ENCODE peak calls at places on chromosomes 1 and 21, in eight cellular contexts. One of them, this sample, is unnamed.

GRCh38 chr1:6868371-6869001 is 83.2 kb downstream of the CAMTA1 start:
- DNase-seq in GM04503: no peak
- DNase-seq in SHP77: no peak
- DNase-seq in endodermal cell: no peak
- DNase-seq in stimulated activated CD8-positive, alpha-beta memory T cell treated with anti-CD3 and anti-CD28 coated beads, Interleukin-4, amount 100 ng/mL, for 24 hours: no peak
- DNase-seq in germinal center: no peak
- DNase-seq in NCI-H460: no peak
- DNase-seq in GM12865: peak
- DNase-seq in this sample: no peak

GRCh38 chr1:152052606-152053005 is 15.8 kb upstream of the S100A11 start:
- DNase-seq in GM04503: no peak
- DNase-seq in SHP77: peak
- DNase-seq in endodermal cell: peak
- DNase-seq in stimulated activated CD8-positive, alpha-beta memory T cell treated with anti-CD3 and anti-CD28 coated beads, Interleukin-4, amount 100 ng/mL, for 24 hours: peak
- DNase-seq in germinal center: peak
- DNase-seq in NCI-H460: peak
- DNase-seq in GM12865: peak
- DNase-seq in this sample: peak

GRCh38 chr1:2554621-2555387 is 1.4 kb upstream of the TNFRSF14 start:
- DNase-seq in GM04503: no peak
- DNase-seq in SHP77: no peak
- DNase-seq in endodermal cell: peak
- DNase-seq in stimulated activated CD8-positive, alpha-beta memory T cell treated with anti-CD3 and anti-CD28 coated beads, Interleukin-4, amount 100 ng/mL, for 24 hours: peak
- DNase-seq in germinal center: peak
- DNase-seq in NCI-H460: no peak
- DNase-seq in GM12865: peak
- DNase-seq in this sample: peak

GRCh38 chr1:149929847-149930246 is 2.2 kb upstream of the SF3B4 start:
- DNase-seq in GM04503: no peak
- DNase-seq in SHP77: no peak
- DNase-seq in endodermal cell: no peak
- DNase-seq in stimulated activated CD8-positive, alpha-beta memory T cell treated with anti-CD3 and anti-CD28 coated beads, Interleukin-4, amount 100 ng/mL, for 24 hours: no peak
- DNase-seq in germinal center: no peak
- DNase-seq in NCI-H460: no peak
- DNase-seq in GM12865: no peak
- DNase-seq in this sample: no peak

GRCh38 chr1:235817101-235817725 is 49.5 kb downstream of the LYST start:
- DNase-seq in GM04503: no peak
- DNase-seq in SHP77: peak
- DNase-seq in endodermal cell: no peak
- DNase-seq in stimulated activated CD8-positive, alpha-beta memory T cell treated with anti-CD3 and anti-CD28 coated beads, Interleukin-4, amount 100 ng/mL, for 24 hours: no peak
- DNase-seq in germinal center: no peak
- DNase-seq in NCI-H460: no peak
- DNase-seq in GM12865: no peak
- DNase-seq in this sample: no peak

GRCh38 chr1:154423303-154423987 is 18.3 kb downstream of the IL6R start:
- DNase-seq in GM04503: no peak
- DNase-seq in SHP77: no peak
- DNase-seq in endodermal cell: no peak
- DNase-seq in stimulated activated CD8-positive, alpha-beta memory T cell treated with anti-CD3 and anti-CD28 coated beads, Interleukin-4, amount 100 ng/mL, for 24 hours: no peak
- DNase-seq in germinal center: no peak
- DNase-seq in NCI-H460: no peak
- DNase-seq in GM12865: no peak
- DNase-seq in this sample: no peak

GRCh38 chr1:85019989-85020388 is 23.1 kb upstream of the MCOLN2 start:
- DNase-seq in GM04503: peak
- DNase-seq in SHP77: no peak
- DNase-seq in endodermal cell: no peak
- DNase-seq in stimulated activated CD8-positive, alpha-beta memory T cell treated with anti-CD3 and anti-CD28 coated beads, Interleukin-4, amount 100 ng/mL, for 24 hours: no peak
- DNase-seq in germinal center: no peak
- DNase-seq in NCI-H460: no peak
- DNase-seq in GM12865: no peak
- DNase-seq in this sample: no peak

GRCh38 chr1:8314346-8315280 is 3.3 kb upstream of the SLC45A1 start:
- DNase-seq in GM04503: peak
- DNase-seq in SHP77: peak
- DNase-seq in endodermal cell: peak
- DNase-seq in stimulated activated CD8-positive, alpha-beta memory T cell treated with anti-CD3 and anti-CD28 coated beads, Interleukin-4, amount 100 ng/mL, for 24 hours: no peak
- DNase-seq in germinal center: peak
- DNase-seq in NCI-H460: peak
- DNase-seq in GM12865: peak
- DNase-seq in this sample: peak

GRCh38 chr1:9476790-9477463 is 62.3 kb upstream of the SLC25A33 start:
- DNase-seq in GM04503: peak
- DNase-seq in SHP77: no peak
- DNase-seq in endodermal cell: no peak
- DNase-seq in stimulated activated CD8-positive, alpha-beta memory T cell treated with anti-CD3 and anti-CD28 coated beads, Interleukin-4, amount 100 ng/mL, for 24 hours: no peak
- DNase-seq in germinal center: no peak
- DNase-seq in NCI-H460: no peak
- DNase-seq in GM12865: peak
- DNase-seq in this sample: no peak

GRCh38 chr1:64223329-64224151 is 20.1 kb downstream of the UBE2U start:
- DNase-seq in GM04503: peak
- DNase-seq in SHP77: no peak
- DNase-seq in endodermal cell: no peak
- DNase-seq in stimulated activated CD8-positive, alpha-beta memory T cell treated with anti-CD3 and anti-CD28 coated beads, Interleukin-4, amount 100 ng/mL, for 24 hours: no peak
- DNase-seq in germinal center: no peak
- DNase-seq in NCI-H460: no peak
- DNase-seq in GM12865: peak
- DNase-seq in this sample: no peak

GRCh38 chr1:39623053-39623452 is 16.4 kb downstream of the HEYL start:
- DNase-seq in GM04503: no peak
- DNase-seq in SHP77: no peak
- DNase-seq in endodermal cell: no peak
- DNase-seq in stimulated activated CD8-positive, alpha-beta memory T cell treated with anti-CD3 and anti-CD28 coated beads, Interleukin-4, amount 100 ng/mL, for 24 hours: no peak
- DNase-seq in germinal center: no peak
- DNase-seq in NCI-H460: no peak
- DNase-seq in GM12865: no peak
- DNase-seq in this sample: no peak

GRCh38 chr1:162688521-162688920 is 56.3 kb downstream of the DDR2 start:
- DNase-seq in GM04503: no peak
- DNase-seq in SHP77: no peak
- DNase-seq in endodermal cell: no peak
- DNase-seq in stimulated activated CD8-positive, alpha-beta memory T cell treated with anti-CD3 and anti-CD28 coated beads, Interleukin-4, amount 100 ng/mL, for 24 hours: no peak
- DNase-seq in germinal center: no peak
- DNase-seq in NCI-H460: no peak
- DNase-seq in GM12865: no peak
- DNase-seq in this sample: no peak

GRCh38 chr1:85203573-85204169 is 2.9 kb upstream of the SYDE2 start:
- DNase-seq in GM04503: no peak
- DNase-seq in SHP77: no peak
- DNase-seq in endodermal cell: no peak
- DNase-seq in stimulated activated CD8-positive, alpha-beta memory T cell treated with anti-CD3 and anti-CD28 coated beads, Interleukin-4, amount 100 ng/mL, for 24 hours: no peak
- DNase-seq in germinal center: no peak
- DNase-seq in NCI-H460: no peak
- DNase-seq in GM12865: no peak
- DNase-seq in this sample: no peak

GRCh38 chr21:31514598-31514997 is 144.9 kb upstream of the SOD1 start:
- DNase-seq in GM04503: no peak
- DNase-seq in SHP77: no peak
- DNase-seq in endodermal cell: peak
- DNase-seq in stimulated activated CD8-positive, alpha-beta memory T cell treated with anti-CD3 and anti-CD28 coated beads, Interleukin-4, amount 100 ng/mL, for 24 hours: no peak
- DNase-seq in germinal center: no peak
- DNase-seq in NCI-H460: no peak
- DNase-seq in GM12865: no peak
- DNase-seq in this sample: no peak

GRCh38 chr1:27884182-27884954 is 12.0 kb downstream of the THEMIS2 start:
- DNase-seq in GM04503: no peak
- DNase-seq in SHP77: no peak
- DNase-seq in endodermal cell: no peak
- DNase-seq in stimulated activated CD8-positive, alpha-beta memory T cell treated with anti-CD3 and anti-CD28 coated beads, Interleukin-4, amount 100 ng/mL, for 24 hours: no peak
- DNase-seq in germinal center: no peak
- DNase-seq in NCI-H460: no peak
- DNase-seq in GM12865: peak
- DNase-seq in this sample: no peak

GRCh38 chr21:43467785-43468184 is 40.9 kb upstream of the SIK1 start:
- DNase-seq in GM04503: no peak
- DNase-seq in SHP77: no peak
- DNase-seq in endodermal cell: no peak
- DNase-seq in stimulated activated CD8-positive, alpha-beta memory T cell treated with anti-CD3 and anti-CD28 coated beads, Interleukin-4, amount 100 ng/mL, for 24 hours: no peak
- DNase-seq in germinal center: no peak
- DNase-seq in NCI-H460: no peak
- DNase-seq in GM12865: no peak
- DNase-seq in this sample: no peak

GRCh38 chr21:19463966-19464365 is 1060.4 kb upstream of the TMPRSS15 start:
- DNase-seq in GM04503: no peak
- DNase-seq in SHP77: no peak
- DNase-seq in endodermal cell: no peak
- DNase-seq in stimulated activated CD8-positive, alpha-beta memory T cell treated with anti-CD3 and anti-CD28 coated beads, Interleukin-4, amount 100 ng/mL, for 24 hours: no peak
- DNase-seq in germinal center: no peak
- DNase-seq in NCI-H460: no peak
- DNase-seq in GM12865: no peak
- DNase-seq in this sample: no peak

GRCh38 chr21:42125571-42126544 is 54.7 kb downstream of the UMODL1 start:
- DNase-seq in GM04503: no peak
- DNase-seq in SHP77: peak
- DNase-seq in endodermal cell: peak
- DNase-seq in stimulated activated CD8-positive, alpha-beta memory T cell treated with anti-CD3 and anti-CD28 coated beads, Interleukin-4, amount 100 ng/mL, for 24 hours: no peak
- DNase-seq in germinal center: no peak
- DNase-seq in NCI-H460: no peak
- DNase-seq in GM12865: no peak
- DNase-seq in this sample: no peak

GRCh38 chr1:30743584-30744059 is 14.0 kb downstream of the LAPTM5 start:
- DNase-seq in GM04503: no peak
- DNase-seq in SHP77: no peak
- DNase-seq in endodermal cell: no peak
- DNase-seq in stimulated activated CD8-positive, alpha-beta memory T cell treated with anti-CD3 and anti-CD28 coated beads, Interleukin-4, amount 100 ng/mL, for 24 hours: peak
- DNase-seq in germinal center: peak
- DNase-seq in NCI-H460: no peak
- DNase-seq in GM12865: peak
- DNase-seq in this sample: peak

GRCh38 chr1:239858058-239858457 is 233.6 kb upstream of the FMN2 start:
- DNase-seq in GM04503: no peak
- DNase-seq in SHP77: no peak
- DNase-seq in endodermal cell: no peak
- DNase-seq in stimulated activated CD8-positive, alpha-beta memory T cell treated with anti-CD3 and anti-CD28 coated beads, Interleukin-4, amount 100 ng/mL, for 24 hours: no peak
- DNase-seq in germinal center: no peak
- DNase-seq in NCI-H460: peak
- DNase-seq in GM12865: no peak
- DNase-seq in this sample: no peak

GRCh38 chr1:34844252-34844634 is 15.3 kb downstream of the SMIM12 start:
- DNase-seq in GM04503: no peak
- DNase-seq in SHP77: peak
- DNase-seq in endodermal cell: peak
- DNase-seq in stimulated activated CD8-positive, alpha-beta memory T cell treated with anti-CD3 and anti-CD28 coated beads, Interleukin-4, amount 100 ng/mL, for 24 hours: no peak
- DNase-seq in germinal center: no peak
- DNase-seq in NCI-H460: no peak
- DNase-seq in GM12865: no peak
- DNase-seq in this sample: no peak

GRCh38 chr21:36846624-36847023 is 119.8 kb downstream of the HLCS start:
- DNase-seq in GM04503: no peak
- DNase-seq in SHP77: no peak
- DNase-seq in endodermal cell: peak
- DNase-seq in stimulated activated CD8-positive, alpha-beta memory T cell treated with anti-CD3 and anti-CD28 coated beads, Interleukin-4, amount 100 ng/mL, for 24 hours: no peak
- DNase-seq in germinal center: no peak
- DNase-seq in NCI-H460: no peak
- DNase-seq in GM12865: no peak
- DNase-seq in this sample: no peak

GRCh38 chr1:233094269-233094668 is 143.9 kb downstream of the NTPCR start:
- DNase-seq in GM04503: no peak
- DNase-seq in SHP77: no peak
- DNase-seq in endodermal cell: no peak
- DNase-seq in stimulated activated CD8-positive, alpha-beta memory T cell treated with anti-CD3 and anti-CD28 coated beads, Interleukin-4, amount 100 ng/mL, for 24 hours: no peak
- DNase-seq in germinal center: no peak
- DNase-seq in NCI-H460: no peak
- DNase-seq in GM12865: no peak
- DNase-seq in this sample: no peak

GRCh38 chr1:178688244-178688643 is 36.8 kb upstream of the RALGPS2 start:
- DNase-seq in GM04503: peak
- DNase-seq in SHP77: no peak
- DNase-seq in endodermal cell: no peak
- DNase-seq in stimulated activated CD8-positive, alpha-beta memory T cell treated with anti-CD3 and anti-CD28 coated beads, Interleukin-4, amount 100 ng/mL, for 24 hours: no peak
- DNase-seq in germinal center: no peak
- DNase-seq in NCI-H460: no peak
- DNase-seq in GM12865: no peak
- DNase-seq in this sample: no peak

GRCh38 chr21:17429936-17430335 is 82.9 kb upstream of the CXADR start:
- DNase-seq in GM04503: no peak
- DNase-seq in SHP77: no peak
- DNase-seq in endodermal cell: no peak
- DNase-seq in stimulated activated CD8-positive, alpha-beta memory T cell treated with anti-CD3 and anti-CD28 coated beads, Interleukin-4, amount 100 ng/mL, for 24 hours: no peak
- DNase-seq in germinal center: no peak
- DNase-seq in NCI-H460: no peak
- DNase-seq in GM12865: no peak
- DNase-seq in this sample: no peak

GRCh38 chr1:226938903-226939438 is 1.1 kb upstream of the COQ8A start:
- DNase-seq in GM04503: peak
- DNase-seq in SHP77: no peak
- DNase-seq in endodermal cell: no peak
- DNase-seq in stimulated activated CD8-positive, alpha-beta memory T cell treated with anti-CD3 and anti-CD28 coated beads, Interleukin-4, amount 100 ng/mL, for 24 hours: no peak
- DNase-seq in germinal center: no peak
- DNase-seq in NCI-H460: no peak
- DNase-seq in GM12865: no peak
- DNase-seq in this sample: peak

GRCh38 chr1:214187152-214187900 is 93.6 kb upstream of the SMYD2 start:
- DNase-seq in GM04503: no peak
- DNase-seq in SHP77: no peak
- DNase-seq in endodermal cell: peak
- DNase-seq in stimulated activated CD8-positive, alpha-beta memory T cell treated with anti-CD3 and anti-CD28 coated beads, Interleukin-4, amount 100 ng/mL, for 24 hours: no peak
- DNase-seq in germinal center: no peak
- DNase-seq in NCI-H460: no peak
- DNase-seq in GM12865: no peak
- DNase-seq in this sample: no peak

GRCh38 chr1:65189716-65190115 is 41.7 kb downstream of the AK4 start:
- DNase-seq in GM04503: no peak
- DNase-seq in SHP77: no peak
- DNase-seq in endodermal cell: no peak
- DNase-seq in stimulated activated CD8-positive, alpha-beta memory T cell treated with anti-CD3 and anti-CD28 coated beads, Interleukin-4, amount 100 ng/mL, for 24 hours: no peak
- DNase-seq in germinal center: no peak
- DNase-seq in NCI-H460: no peak
- DNase-seq in GM12865: no peak
- DNase-seq in this sample: no peak

GRCh38 chr1:17831619-17832018 is 76.5 kb downstream of the ACTL8 start:
- DNase-seq in GM04503: no peak
- DNase-seq in SHP77: no peak
- DNase-seq in endodermal cell: peak
- DNase-seq in stimulated activated CD8-positive, alpha-beta memory T cell treated with anti-CD3 and anti-CD28 coated beads, Interleukin-4, amount 100 ng/mL, for 24 hours: no peak
- DNase-seq in germinal center: no peak
- DNase-seq in NCI-H460: peak
- DNase-seq in GM12865: peak
- DNase-seq in this sample: peak

GRCh38 chr1:40694353-40694874 is 2.9 kb downstream of the NFYC start:
- DNase-seq in GM04503: no peak
- DNase-seq in SHP77: no peak
- DNase-seq in endodermal cell: no peak
- DNase-seq in stimulated activated CD8-positive, alpha-beta memory T cell treated with anti-CD3 and anti-CD28 coated beads, Interleukin-4, amount 100 ng/mL, for 24 hours: no peak
- DNase-seq in germinal center: no peak
- DNase-seq in NCI-H460: no peak
- DNase-seq in GM12865: peak
- DNase-seq in this sample: no peak

GRCh38 chr1:22210636-22211035 is 67.7 kb upstream of the WNT4 start:
- DNase-seq in GM04503: no peak
- DNase-seq in SHP77: no peak
- DNase-seq in endodermal cell: peak
- DNase-seq in stimulated activated CD8-positive, alpha-beta memory T cell treated with anti-CD3 and anti-CD28 coated beads, Interleukin-4, amount 100 ng/mL, for 24 hours: no peak
- DNase-seq in germinal center: no peak
- DNase-seq in NCI-H460: no peak
- DNase-seq in GM12865: no peak
- DNase-seq in this sample: no peak

GRCh38 chr1:94332952-94333351 is 85.2 kb upstream of the ABCD3 start:
- DNase-seq in GM04503: no peak
- DNase-seq in SHP77: peak
- DNase-seq in endodermal cell: no peak
- DNase-seq in stimulated activated CD8-positive, alpha-beta memory T cell treated with anti-CD3 and anti-CD28 coated beads, Interleukin-4, amount 100 ng/mL, for 24 hours: no peak
- DNase-seq in germinal center: no peak
- DNase-seq in NCI-H460: no peak
- DNase-seq in GM12865: peak
- DNase-seq in this sample: no peak

GRCh38 chr1:37930246-37931142 is 16.4 kb downstream of the INPP5B start:
- DNase-seq in GM04503: no peak
- DNase-seq in SHP77: no peak
- DNase-seq in endodermal cell: no peak
- DNase-seq in stimulated activated CD8-positive, alpha-beta memory T cell treated with anti-CD3 and anti-CD28 coated beads, Interleukin-4, amount 100 ng/mL, for 24 hours: peak
- DNase-seq in germinal center: no peak
- DNase-seq in NCI-H460: no peak
- DNase-seq in GM12865: peak
- DNase-seq in this sample: peak

GRCh38 chr1:71986181-71986580 is 296.2 kb downstream of the NEGR1 start:
- DNase-seq in GM04503: no peak
- DNase-seq in SHP77: no peak
- DNase-seq in endodermal cell: no peak
- DNase-seq in stimulated activated CD8-positive, alpha-beta memory T cell treated with anti-CD3 and anti-CD28 coated beads, Interleukin-4, amount 100 ng/mL, for 24 hours: no peak
- DNase-seq in germinal center: no peak
- DNase-seq in NCI-H460: no peak
- DNase-seq in GM12865: no peak
- DNase-seq in this sample: no peak

This sample was measured in Karpas-422.